ENCODE peak calls at places on chromosomes 13 and 19, in ten cellular contexts. Q, X, I, B, A, G, E, R, J and Y are unnamed samples.
A peak's percentile ranks its signal among the peaks of the same experiment; 100 is the strongest.

GRCh38 chr19:29439688-29440550 is 85.9 kb upstream of the VSTM2B start:
- DNase-seq in Q (no peak), X (no peak), I (no peak), B (no peak), A (no peak), G (no peak), E (no peak), R (no peak), J (no peak), Y (no peak)

GRCh38 chr19:13717194-13717643 is 47.1 kb upstream of the MRI1 start:
- DNase-seq in Q (no peak), X (no peak), I (no peak), B (no peak), A (peak; percentile 29), G (no peak), E (no peak), R (no peak), J (no peak), Y (peak; percentile 65)

GRCh38 chr19:10768369-10768768 is 50.5 kb downstream of the DNM2 start:
- DNase-seq in Q (no peak), X (no peak), I (no peak), B (no peak), A (no peak), G (no peak), E (no peak), R (no peak), J (no peak), Y (no peak)

GRCh38 chr13:101698400-101698799 is 245.9 kb downstream of the ITGBL1 start:
- DNase-seq in Q (no peak), X (peak; percentile 32), I (no peak), B (no peak), A (no peak), G (no peak), E (no peak), R (no peak), J (no peak), Y (no peak)

GRCh38 chr13:94435604-94436226 is 43.8 kb downstream of the DCT start:
- DNase-seq in Q (no peak), X (peak; percentile 53), I (no peak), B (no peak), A (peak; percentile 90), G (peak; percentile 53), E (peak; percentile 10), R (no peak), J (no peak), Y (peak; percentile 29)

GRCh38 chr19:32318884-32319520 is 26.4 kb upstream of the ZNF507 start:
- DNase-seq in Q (peak; percentile 61), X (peak; percentile 21), I (no peak), B (no peak), A (peak; percentile 3), G (peak; percentile 9), E (peak; percentile 39), R (no peak), J (no peak), Y (no peak)

GRCh38 chr13:33172911-33173310 is 112.6 kb downstream of the STARD13 start:
- DNase-seq in Q (no peak), X (peak; percentile 61), I (no peak), B (no peak), A (no peak), G (no peak), E (no peak), R (no peak), J (no peak), Y (no peak)

GRCh38 chr19:23795462-23795861 is 36.8 kb upstream of the ZNF681 start:
- DNase-seq in Q (no peak), X (no peak), I (no peak), B (no peak), A (no peak), G (no peak), E (no peak), R (no peak), J (no peak), Y (no peak)

GRCh38 chr19:46718934-46719551 is 2.1 kb upstream of the PRKD2 start:
- DNase-seq in Q (no peak), X (no peak), I (no peak), B (no peak), A (no peak), G (peak; percentile 86), E (no peak), R (no peak), J (no peak), Y (no peak)

GRCh38 chr13:74562381-74562780 is 428.2 kb upstream of the KLF12 start:
- DNase-seq in Q (no peak), X (peak; percentile 11), I (no peak), B (no peak), A (no peak), G (no peak), E (no peak), R (no peak), J (no peak), Y (no peak)

GRCh38 chr19:17202249-17202648 is 12.9 kb upstream of the USE1 start:
- DNase-seq in Q (no peak), X (no peak), I (peak; percentile 37), B (no peak), A (no peak), G (peak; percentile 34), E (no peak), R (no peak), J (no peak), Y (no peak)